ENCODE peak calls at places on chromosomes 16 and 17, in eight cellular contexts. T, Q, W, P, H, M, I and J are unnamed samples. For H3K9me3, the result is how much of the 10 kb centered on the place peaks cover.

GRCh38 chr16:11719171-11719570 is 23.5 kb downstream of the TXNDC11 start:
- DNase-seq in T (no peak), Q (no peak), W (no peak), P (no peak), H (no peak), M (no peak), I (no peak), J (no peak)

GRCh38 chr17:15442316-15443185 is 24.9 kb downstream of the CDRT4 start:
- DNase-seq in T (no peak), Q (no peak), W (no peak), P (no peak), H (no peak), M (no peak), I (no peak), J (no peak)

GRCh38 chr17:6164996-6165395 is 94.8 kb downstream of the WSCD1 start:
- DNase-seq in T (no peak), Q (no peak), W (no peak), P (no peak), H (peak), M (no peak), I (no peak), J (no peak)

GRCh38 chr17:79534851-79535727 is 75.8 kb downstream of the RBFOX3 start:
- DNase-seq in T (no peak), Q (no peak), W (no peak), P (no peak), H (no peak), M (no peak), I (no peak), J (no peak)

GRCh38 chr17:27354051-27354490 is 60.2 kb downstream of the WSB1 start:
- DNase-seq in T (no peak), Q (no peak), W (no peak), P (no peak), H (no peak), M (peak), I (no peak), J (no peak)

GRCh38 chr16:678858-679807 is 1.1 kb upstream of the STUB1 start:
- DNase-seq in T (peak), Q (peak), W (peak), P (no peak), H (peak), M (peak), I (peak), J (peak)

GRCh38 chr17:30253316-30253715 is 17.8 kb upstream of the SLC6A4 start:
- DNase-seq in T (no peak), Q (no peak), W (peak), P (no peak), H (no peak), M (no peak), I (no peak), J (no peak)

GRCh38 chr16:1791256-1791942 is 2.1 kb downstream of the IGFALS start:
- DNase-seq in T (peak), Q (no peak), W (peak), P (no peak), H (peak), M (no peak), I (no peak), J (no peak)

GRCh38 chr16:85490971-85491771 is 122.0 kb upstream of the GSE1 start:
- DNase-seq in T (no peak), Q (no peak), W (no peak), P (no peak), H (peak), M (no peak), I (no peak), J (peak)

GRCh38 chr17:38510424-38511125 is 82.3 kb downstream of the ARHGAP23 start:
- DNase-seq in T (peak), Q (peak), W (no peak), P (no peak), H (peak), M (no peak), I (no peak), J (no peak)

GRCh38 chr16:12646490-12647274 is 157.0 kb downstream of the CPPED1 start:
- DNase-seq in T (no peak), Q (no peak), W (no peak), P (peak), H (no peak), M (peak), I (peak), J (no peak)

GRCh38 chr17:79595471-79595870 is 15.4 kb downstream of the RBFOX3 start:
- DNase-seq in T (no peak), Q (no peak), W (no peak), P (no peak), H (no peak), M (no peak), I (no peak), J (no peak)

GRCh38 chr17:79802736-79803420 is 6.0 kb upstream of the CBX8 start:
- DNase-seq in T (no peak), Q (no peak), W (no peak), P (no peak), H (peak), M (no peak), I (no peak), J (no peak)

GRCh38 chr16:86524029-86524428 is 13.7 kb downstream of the FOXF1 start:
- DNase-seq in T (no peak), Q (no peak), W (no peak), P (no peak), H (peak), M (no peak), I (no peak), J (no peak)

GRCh38 chr16:67801889-67802288 is 4.5 kb downstream of the RANBP10 start:
- DNase-seq in T (no peak), Q (no peak), W (no peak), P (no peak), H (no peak), M (no peak), I (no peak), J (peak)

GRCh38 chr17:76732734-76733617 is 4.2 kb downstream of the SRSF2 start:
- DNase-seq in T (no peak), Q (peak), W (no peak), P (no peak), H (peak), M (no peak), I (no peak), J (no peak)

GRCh38 chr17:61928101-61928436 is 287 bp upstream of the INTS2 start:
- DNase-seq in T (no peak), Q (no peak), W (no peak), P (no peak), H (no peak), M (no peak), I (no peak), J (no peak)

GRCh38 chr17:2244545-2245525 is 58.8 kb downstream of the SMG6 start:
- DNase-seq in T (peak), Q (peak), W (peak), P (peak), H (peak), M (peak), I (peak), J (peak)

GRCh38 chr17:15909481-15909991 is 35.4 kb upstream of the ADORA2B start:
- DNase-seq in T (no peak), Q (no peak), W (no peak), P (no peak), H (peak), M (no peak), I (no peak), J (no peak)

GRCh38 chr16:27726621-27727275 is 176.8 kb downstream of the KATNIP start:
- DNase-seq in T (no peak), Q (peak), W (no peak), P (no peak), H (no peak), M (no peak), I (no peak), J (no peak)

GRCh38 chr17:69818467-69818866 is 256.6 kb upstream of the KCNJ16 start:
- DNase-seq in T (no peak), Q (peak), W (no peak), P (no peak), H (no peak), M (no peak), I (no peak), J (no peak)

GRCh38 chr16:4679854-4680636 is 13.3 kb upstream of the NUDT16L1 start:
- DNase-seq in T (peak), Q (peak), W (peak), P (peak), H (peak), M (peak), I (no peak), J (no peak)

GRCh38 chr17:34301986-34302385 is 16.4 kb downstream of the CCL11 start:
- DNase-seq in T (no peak), Q (no peak), W (no peak), P (no peak), H (no peak), M (no peak), I (no peak), J (no peak)

GRCh38 chr17:80618304-80618703 is 73.7 kb downstream of the RPTOR start:
- DNase-seq in T (no peak), Q (no peak), W (no peak), P (no peak), H (no peak), M (no peak), I (no peak), J (no peak)

DNA sequence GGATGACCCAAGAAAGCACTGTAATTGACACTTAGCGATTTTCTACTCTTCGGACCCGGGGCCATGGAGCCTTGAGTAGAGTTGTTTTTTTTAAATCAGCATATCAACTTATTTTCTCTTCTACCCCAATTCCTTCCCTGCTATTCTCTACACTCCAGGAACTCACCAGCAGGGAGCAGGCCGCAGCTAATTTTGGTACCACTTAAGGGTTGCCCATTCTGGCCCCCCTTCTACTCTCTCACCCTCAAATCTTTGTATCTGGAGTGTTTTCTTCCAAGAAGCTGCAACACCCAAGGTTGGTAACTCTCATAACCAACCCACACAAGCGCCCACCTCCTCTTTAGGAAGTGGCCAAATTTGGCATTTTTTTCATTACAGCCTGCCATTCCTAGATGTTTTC is 5.5 kb upstream of the ERAL1 start:
- DNase-seq in T (no peak), Q (peak), W (no peak), P (no peak), H (no peak), M (no peak), I (peak), J (no peak)
- TF ChIP-seq CTCF in T (no peak), Q (peak), W (no peak), P (no peak), H (no peak), M (no peak), I (no peak), J (no peak)

GRCh38 chr17:21299981-21300600 is 15.6 kb downstream of the MAP2K3 start:
- DNase-seq in T (no peak), Q (no peak), W (no peak), P (no peak), H (no peak), M (no peak), I (no peak), J (no peak)

GRCh38 chr17:21303441-21304065 is 19.0 kb downstream of the MAP2K3 start:
- DNase-seq in T (peak), Q (no peak), W (no peak), P (no peak), H (no peak), M (no peak), I (peak), J (no peak)

GRCh38 chr17:21300601-21301571 is 16.4 kb downstream of the MAP2K3 start:
- DNase-seq in T (no peak), Q (no peak), W (no peak), P (no peak), H (no peak), M (no peak), I (no peak), J (no peak)

GRCh38 chr17:21302711-21303425 is 18.4 kb downstream of the MAP2K3 start:
- DNase-seq in T (no peak), Q (no peak), W (no peak), P (no peak), H (no peak), M (no peak), I (peak), J (no peak)

DNA sequence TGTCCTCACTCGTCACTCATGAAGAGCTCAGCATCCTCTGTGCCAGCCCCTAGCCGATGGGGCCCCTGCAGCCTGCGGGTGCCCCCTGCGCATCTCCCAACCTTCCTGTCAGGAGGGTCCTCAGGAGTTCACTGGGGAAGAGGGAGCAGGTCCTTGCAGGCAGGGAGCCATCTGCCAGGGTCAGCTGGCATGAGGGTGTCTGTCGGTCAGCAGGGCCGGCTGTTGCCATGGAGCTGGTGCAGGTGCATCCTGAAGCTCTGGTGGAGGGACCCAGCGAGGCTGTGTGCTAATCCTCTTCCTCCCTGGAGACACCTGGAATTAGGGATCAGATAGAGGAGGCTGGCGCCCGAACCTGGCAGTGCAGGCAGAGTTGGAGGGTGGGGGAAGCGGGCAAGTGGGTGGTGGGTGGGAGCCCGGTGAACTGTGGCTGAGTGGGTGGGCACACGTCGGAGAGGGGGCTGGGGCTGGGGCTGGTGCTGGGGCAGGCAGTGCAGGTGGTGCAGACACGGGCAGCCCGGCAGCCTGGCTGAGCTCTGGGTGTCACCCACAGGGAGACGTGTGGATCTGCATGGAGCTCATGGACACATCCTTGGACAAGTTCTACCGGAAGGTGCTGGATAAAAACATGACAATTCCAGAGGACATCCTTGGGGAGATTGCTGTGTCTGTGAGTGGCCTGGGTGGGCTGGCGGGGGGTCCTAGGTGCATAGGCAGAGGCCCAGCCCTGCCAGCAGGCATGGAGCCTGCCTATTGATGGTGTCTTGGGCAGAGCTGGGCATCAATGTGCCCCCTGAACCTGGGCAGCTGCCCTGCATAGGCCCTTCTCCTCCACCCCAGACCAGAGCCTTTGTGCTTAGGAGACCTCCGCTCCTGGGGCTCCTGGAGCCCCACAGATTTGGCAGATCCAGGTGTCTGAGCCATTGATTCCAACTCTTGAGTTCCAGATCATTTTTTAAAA is 17.4 kb downstream of the MAP2K3 start:
- DNase-seq in T (no peak), Q (no peak), W (no peak), P (no peak), H (no peak), M (no peak), I (no peak), J (no peak)
- H3K9me3 ChIP-seq in T (under half), Q (under half), W (under half), P (under half), H (under half), M (under half), I (under half), J (under half)

GRCh38 chr17:50037321-50038107 is 18.4 kb upstream of the ITGA3 start:
- DNase-seq in T (peak), Q (peak), W (peak), P (no peak), H (no peak), M (peak), I (no peak), J (no peak)
- H3K27ac ChIP-seq in T (peak), Q (no peak), W (peak), P (no peak), H (no peak), M (peak), I (no peak), J (no peak)

GRCh38 chr16:2992383-2993081 is 12.3 kb upstream of the PKMYT1 start:
- DNase-seq in T (no peak), Q (no peak), W (peak), P (no peak), H (no peak), M (no peak), I (no peak), J (no peak)

GRCh38 chr16:3000540-3000939 is 12.2 kb upstream of the CLDN9 start:
- DNase-seq in T (no peak), Q (no peak), W (no peak), P (no peak), H (no peak), M (no peak), I (no peak), J (no peak)

GRCh38 chr16:2999929-3000328 is 12.8 kb upstream of the CLDN9 start:
- DNase-seq in T (no peak), Q (no peak), W (no peak), P (no peak), H (no peak), M (no peak), I (no peak), J (no peak)

GRCh38 chr16:2991566-2992261 is 11.5 kb upstream of the PKMYT1 start:
- DNase-seq in T (no peak), Q (no peak), W (no peak), P (no peak), H (no peak), M (no peak), I (no peak), J (no peak)

DNA sequence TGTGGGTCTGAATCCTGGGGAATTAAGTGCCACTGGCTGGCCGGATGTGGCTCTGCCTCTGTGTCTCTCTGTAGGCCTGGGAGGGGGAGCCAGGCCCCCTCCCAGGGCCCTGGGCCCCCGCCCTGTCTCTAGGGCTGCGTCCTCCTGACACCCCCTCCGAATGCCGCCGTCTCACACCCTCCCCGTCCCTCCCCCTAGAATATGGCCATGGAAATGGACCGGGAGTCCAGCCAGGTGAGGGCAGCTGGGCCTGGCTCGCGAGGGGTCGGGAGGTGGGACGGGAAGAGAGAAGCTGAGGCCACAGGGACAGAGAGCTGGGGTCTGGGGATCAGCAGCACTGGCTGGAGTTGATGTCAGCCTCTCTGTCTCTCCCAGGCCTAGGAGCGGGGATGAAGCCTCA is 16.1 kb upstream of the PKMYT1 start:
- DNase-seq in T (no peak), Q (no peak), W (no peak), P (no peak), H (no peak), M (no peak), I (no peak), J (no peak)
- TF ChIP-seq CTCF in T (no peak), Q (no peak), W (no peak), P (no peak), H (no peak), M (no peak), I (no peak), J (no peak)